ENCODE peak calls at places on chromosomes 7 and 10, in seven cellular contexts. O is fibroblast of pulmonary artery; K is GM06990; A is NCI-H748 treated with DMSO at 0.1 percent for 48 hours; N is NCI-H2107; F is EL; C is stimulated activated naive CD8-positive, alpha-beta T cell treated with anti-CD3 and anti-CD28 coated beads, Interleukin-15, Interleukin-2, amounts not matched to agents 100 U/mL and 50 U/mL, for 24 hours. W is an unnamed sample.

GRCh38 chr7:143345428-143345900 is 17.0 kb downstream of the FAM131B start:
- DNase-seq in O (peak), K (peak), A (peak), N (no peak), F (no peak), C (peak), W (no peak)

GRCh38 chr7:83677180-83677866 is 28.4 kb upstream of the SEMA3E start:
- DNase-seq in O (peak), K (no peak), A (peak), N (peak), F (peak), C (no peak), W (peak)

GRCh38 chr10:48390005-48390871 is 83.8 kb downstream of the MAPK8 start:
- DNase-seq in O (no peak), K (no peak), A (no peak), N (no peak), F (no peak), C (no peak), W (no peak)

GRCh38 chr7:105689093-105689819 is 108.0 kb upstream of the EFCAB10 start:
- DNase-seq in O (no peak), K (no peak), A (no peak), N (no peak), F (no peak), C (no peak), W (no peak)

GRCh38 chr10:94496646-94497045 is 48.9 kb upstream of the HELLS start:
- DNase-seq in O (no peak), K (no peak), A (no peak), N (no peak), F (no peak), C (no peak), W (no peak)

GRCh38 chr10:114551310-114551972 is 106.6 kb downstream of the ABLIM1 start:
- DNase-seq in O (peak), K (no peak), A (no peak), N (peak), F (no peak), C (no peak), W (peak)

GRCh38 chr7:36312064-36312914 is 77.4 kb upstream of the ANLN start:
- DNase-seq in O (no peak), K (no peak), A (no peak), N (peak), F (no peak), C (no peak), W (no peak)

GRCh38 chr7:44978511-44979366 is at the start of gene MYO1G:
- DNase-seq in O (no peak), K (peak), A (no peak), N (no peak), F (no peak), C (peak), W (no peak)

GRCh38 chr10:115030483-115031200 is 62.5 kb upstream of the ATRNL1 start:
- DNase-seq in O (no peak), K (no peak), A (no peak), N (no peak), F (no peak), C (no peak), W (no peak)

GRCh38 chr10:17216217-17216900 is 11.7 kb upstream of the VIM start:
- DNase-seq in O (peak), K (peak), A (no peak), N (no peak), F (peak), C (no peak), W (no peak)

GRCh38 chr7:163971-164881 is 28.1 kb upstream of the FAM20C start:
- DNase-seq in O (no peak), K (no peak), A (no peak), N (no peak), F (no peak), C (no peak), W (no peak)

GRCh38 chr10:30583778-30584415 is 45.7 kb downstream of the LYZL2 start:
- DNase-seq in O (peak), K (peak), A (no peak), N (no peak), F (peak), C (no peak), W (peak)

GRCh38 chr7:7148799-7149481 is 33.4 kb upstream of the C1GALT1 start:
- DNase-seq in O (peak), K (no peak), A (no peak), N (no peak), F (no peak), C (no peak), W (no peak)

GRCh38 chr10:110840225-110840922 is 31.4 kb upstream of the PDCD4 start:
- DNase-seq in O (peak), K (no peak), A (no peak), N (no peak), F (no peak), C (peak), W (no peak)

GRCh38 chr7:140696679-140697446 is at the start of gene NDUFB2:
- DNase-seq in O (peak), K (peak), A (peak), N (peak), F (peak), C (peak), W (peak)

GRCh38 chr10:129742742-129743550 is 221.1 kb downstream of the EBF3 start:
- DNase-seq in O (no peak), K (no peak), A (no peak), N (no peak), F (no peak), C (no peak), W (no peak)

GRCh38 chr10:117462424-117462792 is 80.1 kb upstream of the EMX2 start:
- DNase-seq in O (no peak), K (no peak), A (no peak), N (no peak), F (peak), C (no peak), W (no peak)

GRCh38 chr10:96419351-96419750 is 60.5 kb upstream of the OPALIN start:
- DNase-seq in O (no peak), K (no peak), A (no peak), N (no peak), F (no peak), C (no peak), W (no peak)

GRCh38 chr7:110856704-110857103 is 234.2 kb upstream of the LRRN3 start:
- DNase-seq in O (no peak), K (no peak), A (no peak), N (no peak), F (no peak), C (no peak), W (no peak)

GRCh38 chr7:125651823-125652528 is 722.4 kb upstream of the POT1 start:
- DNase-seq in O (no peak), K (no peak), A (no peak), N (no peak), F (no peak), C (no peak), W (no peak)

GRCh38 chr7:157715938-157716280 is 379.1 kb downstream of the DNAJB6 start:
- DNase-seq in O (no peak), K (no peak), A (no peak), N (no peak), F (no peak), C (no peak), W (no peak)

GRCh38 chr7:42935861-42936260 is 3.7 kb downstream of the MRPL32 start:
- DNase-seq in O (no peak), K (no peak), A (no peak), N (no peak), F (no peak), C (no peak), W (no peak)

W was measured in DMS153.